ENCODE peak calls at places on chromosome 19, in seven cellular contexts. Y is HEK293T; H is fibroblast of pulmonary artery; D is AG10803; R is activated naive CD8-positive, alpha-beta T cell treated with anti-CD3 and anti-CD28 coated beads for 36 hours; I is activated T-cell treated with anti-CD3 and anti-CD28 coated beads for 24 hours; O is effector CD4-positive, alpha-beta T cell. N is an unnamed sample.

GRCh38 chr19:53877361-53877766 is 4.6 kb upstream of the PRKCG start:
- DNase-seq in Y (no peak), O (peak; percentile 47), H (peak; percentile 33), D (peak; percentile 32), R (peak; percentile 41), I (no peak), N (peak; percentile 55)

GRCh38 chr19:3154957-3155736 is 19.3 kb downstream of the GNA15 start:
- DNase-seq in Y (no peak), H (peak; percentile 100), I (peak; percentile 81), R (peak; percentile 73), O (peak; percentile 78), D (peak; percentile 99), N (peak; percentile 85)

GRCh38 chr19:32876919-32877285 is 7.3 kb upstream of the SLC7A9 start:
- DNase-seq in D (peak; percentile 29), I (no peak), H (peak; percentile 13), O (no peak), R (no peak), Y (no peak), N (no peak)

GRCh38 chr19:36916991-36917390 is 859 bp downstream of the ZNF568 start:
- DNase-seq in D (peak; percentile 44), H (peak; percentile 38), O (no peak), I (no peak), R (no peak), Y (no peak), N (peak; percentile 23)

GRCh38 chr19:28244966-28245365 is 968.0 kb downstream of the UQCRFS1 start:
- DNase-seq in R (no peak), Y (no peak), D (no peak), H (no peak), O (no peak), I (no peak), N (no peak)

GRCh38 chr19:10848208-10848843 is at the start of gene C19orf38:
- DNase-seq in H (peak; percentile 40), O (no peak), Y (no peak), I (no peak), D (no peak), R (no peak), N (peak; percentile 27)

GRCh38 chr19:58572818-58573657 is at the start of gene MZF1:
- DNase-seq in Y (peak; percentile 95), H (peak; percentile 100), I (peak; percentile 99), O (peak; percentile 100), D (peak; percentile 100), R (peak; percentile 100), N (peak; percentile 100)

GRCh38 chr19:18768046-18768771 is 22.9 kb downstream of the COMP start:
- DNase-seq in I (no peak), Y (no peak), D (no peak), R (no peak), O (no peak), H (no peak), N (no peak)

GRCh38 chr19:37342753-37343152 is 28.1 kb upstream of the ZNF527 start:
- DNase-seq in D (peak; percentile 22), R (no peak), H (peak; percentile 22), I (no peak), Y (no peak), O (no peak), N (no peak)

GRCh38 chr19:28065026-28065425 is 1147.9 kb downstream of the UQCRFS1 start:
- DNase-seq in Y (no peak), R (no peak), O (no peak), I (no peak), D (peak; percentile 3), H (no peak), N (no peak)

GRCh38 chr19:7924651-7925170 is 1.2 kb downstream of the CTXN1 start:
- DNase-seq in R (no peak), D (no peak), I (no peak), Y (no peak), O (no peak), H (no peak), N (no peak)

GRCh38 chr19:45919678-45920077 is 5.1 kb upstream of the NANOS2 start:
- DNase-seq in O (no peak), R (no peak), Y (no peak), H (no peak), D (no peak), I (no peak), N (no peak)

GRCh38 chr19:10753305-10753704 is 35.4 kb downstream of the DNM2 start:
- DNase-seq in I (no peak), Y (no peak), D (no peak), H (no peak), O (no peak), R (no peak), N (no peak)

GRCh38 chr19:51031220-51031879 is 3.5 kb downstream of the KLK12 start:
- DNase-seq in D (no peak), R (no peak), H (no peak), O (no peak), I (no peak), Y (no peak), N (no peak)

GRCh38 chr19:16795731-16796130 is 33.5 kb upstream of the SIN3B start:
- DNase-seq in O (no peak), I (no peak), H (no peak), Y (no peak), D (no peak), R (no peak), N (no peak)

GRCh38 chr19:10712754-10713153 is 5.1 kb upstream of the DNM2 start:
- DNase-seq in H (no peak), O (no peak), Y (no peak), R (no peak), D (no peak), I (no peak), N (no peak)

GRCh38 chr19:4375620-4376228 is 24.6 kb downstream of the SH3GL1 start:
- DNase-seq in R (no peak), Y (peak; percentile 55), O (no peak), D (peak; percentile 68), I (no peak), H (peak; percentile 80), N (no peak)

GRCh38 chr19:18737337-18737953 is 53.7 kb downstream of the COMP start:
- DNase-seq in H (no peak), R (no peak), I (no peak), Y (no peak), O (no peak), D (no peak), N (no peak)

GRCh38 chr19:18202759-18203407 is 959 bp downstream of the RAB3A start:
- DNase-seq in D (no peak), R (peak; percentile 48), H (no peak), Y (no peak), O (no peak), I (no peak), N (peak; percentile 39)

GRCh38 chr19:38270587-38271167 is 6.3 kb downstream of the SPINT2 start:
- DNase-seq in I (no peak), H (no peak), Y (no peak), D (no peak), O (no peak), R (no peak), N (no peak)

GRCh38 chr19:50859849-50860248 is 5.1 kb downstream of the KLK3 start:
- DNase-seq in I (no peak), R (no peak), D (no peak), Y (no peak), H (no peak), O (no peak), N (no peak)

GRCh38 chr19:8421484-8422461 is 8.7 kb downstream of the MARCHF2 start:
- DNase-seq in Y (no peak), O (no peak), R (no peak), D (no peak), H (no peak), I (no peak), N (no peak)

GRCh38 chr19:46984077-46985010 is 35.3 kb upstream of the NPAS1 start:
- DNase-seq in D (peak; percentile 91), H (peak; percentile 91), R (no peak), Y (no peak), O (no peak), I (no peak), N (no peak)

GRCh38 chr19:41166888-41167804 is 25.9 kb upstream of the CYP2S1 start:
- DNase-seq in Y (no peak), O (no peak), H (no peak), D (no peak), R (no peak), I (no peak), N (no peak)

GRCh38 chr19:13887529-13887928 is 10.6 kb downstream of the NANOS3 start:
- DNase-seq in H (peak; percentile 21), O (no peak), R (no peak), I (no peak), D (peak; percentile 72), Y (no peak), N (no peak)

GRCh38 chr19:30968210-30968609 is 381.0 kb downstream of the TSHZ3 start:
- DNase-seq in R (no peak), H (no peak), D (peak; percentile 24), O (no peak), Y (peak; percentile 34), I (no peak), N (no peak)

GRCh38 chr19:6825076-6825774 is 52.7 kb downstream of the VAV1 start:
- DNase-seq in H (no peak), Y (no peak), I (no peak), R (no peak), O (no peak), D (no peak), N (no peak)

GRCh38 chr19:438416-438958 is 22.3 kb downstream of the SHC2 start:
- DNase-seq in I (no peak), Y (no peak), H (no peak), O (no peak), R (no peak), D (no peak), N (no peak)

GRCh38 chr19:3494051-3494450 is 6.4 kb downstream of the DOHH start:
- DNase-seq in Y (peak; percentile 61), I (no peak), R (peak; percentile 45), O (no peak), D (no peak), H (no peak), N (peak; percentile 45)

GRCh38 chr19:47821460-47822020 is at the start of gene CRX:
- DNase-seq in H (no peak), Y (no peak), O (no peak), R (no peak), I (no peak), D (no peak), N (no peak)

GRCh38 chr19:33524024-33524664 is 2.6 kb upstream of the PEPD start:
- DNase-seq in R (no peak), Y (no peak), O (no peak), D (peak; percentile 16), H (no peak), I (no peak), N (no peak)

GRCh38 chr19:45969676-45970075 is 4.0 kb downstream of the NOVA2 start:
- DNase-seq in I (no peak), D (no peak), H (no peak), O (no peak), Y (no peak), R (no peak), N (no peak)

GRCh38 chr19:489418-490196 is 6.7 kb upstream of the MADCAM1 start:
- DNase-seq in D (peak; percentile 59), H (peak; percentile 31), R (peak; percentile 32), Y (no peak), I (no peak), O (no peak), N (no peak)

GRCh38 chr19:17538684-17539287 is 16.7 kb upstream of the COLGALT1 start:
- DNase-seq in D (no peak), H (no peak), R (no peak), O (no peak), Y (no peak), I (no peak), N (no peak)

GRCh38 chr19:29401712-29402421 is 123.9 kb upstream of the VSTM2B start:
- DNase-seq in D (no peak), H (no peak), O (no peak), I (no peak), Y (no peak), R (no peak), N (no peak)

N was measured in activated CD8-positive, alpha-beta T cell treated with anti-CD3 and anti-CD28 coated beads, Interleukin-2, amount 10 ng/mL, durations not matched to agents 7 days and 5 days.